ENCODE peak calls at places on chromosomes 7 and 10, in six cellular contexts. One of them, this sample, is unnamed.

GRCh38 chr7:12162420-12163113 is 48.5 kb upstream of the TMEM106B start:
- DNase-seq in H1: no peak
- DNase-seq in fibroblast of mammary gland: peak; percentile 56
- DNase-seq in suprapubic skin: no peak
- DNase-seq in cardiac muscle cell: peak; percentile 42
- DNase-seq in breast epithelium: no peak
- DNase-seq in this sample: no peak

GRCh38 chr10:133476641-133476990 is 22.9 kb downstream of the SCART1 start:
- DNase-seq in breast epithelium: no peak
- DNase-seq in H1: no peak
- DNase-seq in fibroblast of mammary gland: no peak
- DNase-seq in cardiac muscle cell: no peak
- DNase-seq in suprapubic skin: no peak
- DNase-seq in this sample: no peak

GRCh38 chr7:44050121-44050914 is 5.8 kb downstream of the DBNL start:
- DNase-seq in H1: no peak
- DNase-seq in fibroblast of mammary gland: no peak
- DNase-seq in breast epithelium: no peak
- DNase-seq in cardiac muscle cell: no peak
- DNase-seq in suprapubic skin: peak; percentile 52
- DNase-seq in this sample: no peak

GRCh38 chr10:74924251-74924954 is 98.0 kb downstream of the KAT6B start:
- DNase-seq in fibroblast of mammary gland: peak; percentile 98
- DNase-seq in breast epithelium: no peak
- DNase-seq in H1: no peak
- DNase-seq in suprapubic skin: no peak
- DNase-seq in cardiac muscle cell: peak; percentile 93
- DNase-seq in this sample: no peak

GRCh38 chr7:36191292-36191920 is 38.4 kb downstream of the EEPD1 start:
- DNase-seq in cardiac muscle cell: no peak
- DNase-seq in suprapubic skin: no peak
- DNase-seq in fibroblast of mammary gland: no peak
- DNase-seq in breast epithelium: no peak
- DNase-seq in H1: no peak
- DNase-seq in this sample: no peak

GRCh38 chr7:107559864-107560263 is 3.9 kb downstream of the COG5 start:
- DNase-seq in fibroblast of mammary gland: peak; percentile 79
- DNase-seq in cardiac muscle cell: peak; percentile 69
- DNase-seq in breast epithelium: no peak
- DNase-seq in H1: no peak
- DNase-seq in suprapubic skin: no peak
- DNase-seq in this sample: no peak

GRCh38 chr10:130368761-130369560 is 232.8 kb downstream of the GLRX3 start:
- DNase-seq in breast epithelium: no peak
- DNase-seq in cardiac muscle cell: no peak
- DNase-seq in H1: no peak
- DNase-seq in suprapubic skin: peak; percentile 44
- DNase-seq in fibroblast of mammary gland: no peak
- DNase-seq in this sample: no peak

GRCh38 chr10:108544500-108545120 is 1378.7 kb downstream of the XPNPEP1 start:
- DNase-seq in cardiac muscle cell: peak; percentile 70
- DNase-seq in fibroblast of mammary gland: peak; percentile 70
- DNase-seq in H1: peak; percentile 23
- DNase-seq in breast epithelium: peak; percentile 21
- DNase-seq in suprapubic skin: no peak
- DNase-seq in this sample: no peak

GRCh38 chr10:59135275-59135674 is 41.2 kb upstream of the PHYHIPL start:
- DNase-seq in fibroblast of mammary gland: no peak
- DNase-seq in cardiac muscle cell: no peak
- DNase-seq in breast epithelium: no peak
- DNase-seq in H1: no peak
- DNase-seq in suprapubic skin: no peak
- DNase-seq in this sample: no peak

GRCh38 chr10:91296471-91296870 is 76.0 kb downstream of the PCGF5 start:
- DNase-seq in suprapubic skin: no peak
- DNase-seq in fibroblast of mammary gland: peak; percentile 52
- DNase-seq in H1: no peak
- DNase-seq in cardiac muscle cell: peak; percentile 40
- DNase-seq in breast epithelium: no peak
- DNase-seq in this sample: no peak

GRCh38 chr10:15871823-15872222 is 11.5 kb upstream of the MINDY3 start:
- DNase-seq in breast epithelium: no peak
- DNase-seq in fibroblast of mammary gland: no peak
- DNase-seq in cardiac muscle cell: no peak
- DNase-seq in suprapubic skin: no peak
- DNase-seq in H1: no peak
- DNase-seq in this sample: no peak

GRCh38 chr10:124005991-124006392 is 87.4 kb downstream of the CHST15 start:
- DNase-seq in fibroblast of mammary gland: peak; percentile 78
- DNase-seq in suprapubic skin: peak; percentile 70
- DNase-seq in breast epithelium: no peak
- DNase-seq in H1: no peak
- DNase-seq in cardiac muscle cell: no peak
- DNase-seq in this sample: peak; percentile 18

GRCh38 chr7:146656988-146657387 is 540.4 kb downstream of the CNTNAP2 start:
- DNase-seq in breast epithelium: no peak
- DNase-seq in cardiac muscle cell: no peak
- DNase-seq in suprapubic skin: no peak
- DNase-seq in H1: no peak
- DNase-seq in fibroblast of mammary gland: no peak
- DNase-seq in this sample: no peak

GRCh38 chr10:106440355-106440754 is 724.2 kb downstream of the SORCS1 start:
- DNase-seq in cardiac muscle cell: peak; percentile 3
- DNase-seq in breast epithelium: no peak
- DNase-seq in suprapubic skin: no peak
- DNase-seq in H1: no peak
- DNase-seq in fibroblast of mammary gland: peak; percentile 8
- DNase-seq in this sample: no peak

GRCh38 chr7:22469371-22470143 is 30.4 kb downstream of the STEAP1B start:
- DNase-seq in H1: no peak
- DNase-seq in fibroblast of mammary gland: no peak
- DNase-seq in breast epithelium: no peak
- DNase-seq in suprapubic skin: no peak
- DNase-seq in cardiac muscle cell: no peak
- DNase-seq in this sample: no peak

GRCh38 chr7:85471740-85472139 is 284.9 kb upstream of the SEMA3D start:
- DNase-seq in suprapubic skin: no peak
- DNase-seq in breast epithelium: no peak
- DNase-seq in cardiac muscle cell: peak; percentile 21
- DNase-seq in fibroblast of mammary gland: peak; percentile 47
- DNase-seq in H1: no peak
- DNase-seq in this sample: no peak

GRCh38 chr7:18241543-18242231 is 214.0 kb upstream of the PRPS1L1 start:
- DNase-seq in fibroblast of mammary gland: no peak
- DNase-seq in cardiac muscle cell: no peak
- DNase-seq in H1: no peak
- DNase-seq in suprapubic skin: no peak
- DNase-seq in breast epithelium: no peak
- DNase-seq in this sample: no peak
- TF ChIP-seq CTCF in fibroblast of mammary gland: no peak
- TF ChIP-seq CTCF in cardiac muscle cell: no peak
- TF ChIP-seq CTCF in H1: peak; percentile 32
- TF ChIP-seq CTCF in suprapubic skin: no peak
- TF ChIP-seq CTCF in breast epithelium: no peak
- TF ChIP-seq CTCF in this sample: no peak

DNA sequence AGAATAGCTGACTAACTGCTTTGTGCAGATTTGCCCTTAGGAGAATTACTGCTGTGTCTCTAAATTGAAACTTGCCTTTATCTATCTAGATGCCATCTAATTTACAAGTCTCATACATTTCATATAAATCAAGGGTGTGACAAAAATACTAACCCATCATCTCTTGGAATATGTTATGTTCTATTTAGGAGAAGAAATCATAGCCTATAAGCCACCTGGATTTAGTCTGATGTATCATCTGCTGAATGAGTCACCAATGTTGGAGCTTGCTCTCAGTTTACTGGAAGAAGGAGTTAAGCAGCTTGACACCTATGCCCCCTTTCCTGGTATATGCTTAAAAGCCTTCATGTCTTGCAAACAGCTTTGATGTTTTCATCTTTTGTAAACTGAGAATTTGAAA is 43.5 kb downstream of the NUP205 start:
- DNase-seq in breast epithelium: no peak
- DNase-seq in cardiac muscle cell: peak; percentile 15
- DNase-seq in H1: no peak
- DNase-seq in fibroblast of mammary gland: peak; percentile 67
- DNase-seq in suprapubic skin: no peak
- DNase-seq in this sample: no peak
- TF ChIP-seq CTCF in breast epithelium: no peak
- TF ChIP-seq CTCF in cardiac muscle cell: no peak
- TF ChIP-seq CTCF in H1: no peak
- TF ChIP-seq CTCF in fibroblast of mammary gland: no peak
- TF ChIP-seq CTCF in suprapubic skin: no peak
- TF ChIP-seq CTCF in this sample: no peak

GRCh38 chr7:42639930-42640329 is 271.9 kb downstream of the C7orf25 start:
- DNase-seq in fibroblast of mammary gland: no peak
- DNase-seq in H1: no peak
- DNase-seq in cardiac muscle cell: no peak
- DNase-seq in breast epithelium: no peak
- DNase-seq in suprapubic skin: no peak
- DNase-seq in this sample: no peak
- TF ChIP-seq CTCF in fibroblast of mammary gland: no peak
- TF ChIP-seq CTCF in H1: peak; percentile 13
- TF ChIP-seq CTCF in cardiac muscle cell: no peak
- TF ChIP-seq CTCF in breast epithelium: no peak
- TF ChIP-seq CTCF in suprapubic skin: no peak
- TF ChIP-seq CTCF in this sample: no peak

GRCh38 chr7:16113058-16113457 is 308.3 kb downstream of the CRPPA start:
- DNase-seq in suprapubic skin: no peak
- DNase-seq in breast epithelium: no peak
- DNase-seq in cardiac muscle cell: no peak
- DNase-seq in H1: no peak
- DNase-seq in fibroblast of mammary gland: no peak
- DNase-seq in this sample: no peak

GRCh38 chr7:16114071-16114470 is 307.3 kb downstream of the CRPPA start:
- DNase-seq in cardiac muscle cell: no peak
- DNase-seq in breast epithelium: no peak
- DNase-seq in suprapubic skin: no peak
- DNase-seq in fibroblast of mammary gland: no peak
- DNase-seq in H1: no peak
- DNase-seq in this sample: no peak

GRCh38 chr7:16115374-16115773 is 306.0 kb downstream of the CRPPA start:
- DNase-seq in breast epithelium: no peak
- DNase-seq in fibroblast of mammary gland: no peak
- DNase-seq in cardiac muscle cell: no peak
- DNase-seq in H1: no peak
- DNase-seq in suprapubic skin: no peak
- DNase-seq in this sample: no peak

DNA sequence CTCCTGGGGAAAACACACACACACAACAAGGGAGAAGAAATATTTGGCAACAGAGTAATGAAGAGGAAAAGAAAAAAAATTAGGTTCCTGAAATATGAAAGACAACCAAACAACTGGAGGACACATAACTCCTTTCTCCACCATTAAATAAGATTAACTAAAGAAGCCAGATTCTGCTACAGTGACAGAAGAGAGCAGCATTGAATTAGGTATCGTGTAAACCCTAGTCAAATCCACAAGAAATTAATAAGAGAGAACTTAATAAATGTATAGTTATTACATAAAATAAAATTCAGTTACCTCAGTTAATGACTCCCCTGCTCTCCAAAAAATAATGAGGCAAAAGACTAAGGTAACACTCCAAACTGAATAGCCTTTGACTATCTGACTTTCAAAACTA is 306.7 kb downstream of the CRPPA start:
- DNase-seq in H1: no peak
- DNase-seq in breast epithelium: no peak
- DNase-seq in suprapubic skin: no peak
- DNase-seq in cardiac muscle cell: peak; percentile 78
- DNase-seq in fibroblast of mammary gland: peak; percentile 75
- DNase-seq in this sample: no peak
- TF ChIP-seq CTCF in H1: peak; percentile 31
- TF ChIP-seq CTCF in breast epithelium: no peak
- TF ChIP-seq CTCF in suprapubic skin: no peak
- TF ChIP-seq CTCF in cardiac muscle cell: peak; percentile 45
- TF ChIP-seq CTCF in fibroblast of mammary gland: peak; percentile 54
- TF ChIP-seq CTCF in this sample: no peak